ENCODE peak calls at places on chromosome 6, in six cellular contexts. Z, P, G, A, W and M are unnamed samples.
A peak's percentile ranks its signal among the peaks of the same experiment; 100 is the strongest.

GRCh38 chr6:14243617-14244016 is 126.0 kb downstream of the CD83 start:
- DNase-seq in W (no peak), P (no peak), G (no peak), Z (no peak), A (no peak), M (no peak)

GRCh38 chr6:56021943-56022342 is 146.6 kb upstream of the BMP5 start:
- DNase-seq in Z (no peak), A (no peak), W (no peak), G (no peak), P (no peak), M (peak; percentile 18)

GRCh38 chr6:8278562-8278961 is 156.8 kb downstream of the SLC35B3 start:
- DNase-seq in G (no peak), P (no peak), W (no peak), Z (no peak), A (no peak), M (no peak)

GRCh38 chr6:84546427-84546914 is 217.9 kb downstream of the TBX18 start:
- DNase-seq in Z (no peak), P (peak; percentile 61), G (no peak), W (no peak), A (no peak), M (peak; percentile 27)

GRCh38 chr6:112439416-112439815 is 92.3 kb downstream of the RFPL4B start:
- DNase-seq in P (no peak), W (no peak), A (no peak), G (no peak), Z (no peak), M (no peak)

GRCh38 chr6:23269436-23269835 is 700.1 kb downstream of the HDGFL1 start:
- DNase-seq in P (no peak), G (no peak), W (no peak), A (no peak), Z (no peak), M (no peak)

GRCh38 chr6:149078383-149078782 is 239.1 kb upstream of the TAB2 start:
- DNase-seq in Z (no peak), W (no peak), P (no peak), G (no peak), A (no peak), M (no peak)

GRCh38 chr6:91341473-91341872 is 754.6 kb upstream of the MAP3K7 start:
- DNase-seq in G (no peak), Z (no peak), W (no peak), A (no peak), P (no peak), M (no peak)

GRCh38 chr6:34412054-34412453 is 13.8 kb downstream of the RPS10 start:
- DNase-seq in G (no peak), W (no peak), Z (no peak), A (no peak), P (no peak), M (no peak)

GRCh38 chr6:41013473-41014153 is 25.4 kb downstream of the UNC5CL start:
- DNase-seq in Z (no peak), W (peak; percentile 25), A (no peak), P (no peak), G (no peak), M (no peak)

DNA sequence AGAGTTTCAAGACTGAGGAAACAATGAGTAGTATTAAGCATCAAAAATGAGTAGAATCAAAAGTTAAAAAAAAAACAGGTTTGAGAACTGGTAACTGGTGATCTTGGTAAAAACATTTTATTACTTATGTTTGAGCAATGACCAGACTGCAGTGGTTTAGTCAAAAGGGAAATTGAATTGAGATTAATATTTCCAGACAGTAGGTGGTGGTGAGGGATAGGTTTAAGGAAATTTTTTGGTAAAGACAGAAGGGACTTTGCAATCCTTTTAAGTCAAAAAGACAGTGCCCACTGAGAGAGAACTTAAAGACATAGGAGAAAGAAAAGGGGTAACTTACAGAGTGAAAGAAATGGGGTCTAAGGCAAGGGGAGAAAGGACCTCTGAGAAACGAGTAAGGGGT is 156.9 kb downstream of the ASCC3 start:
- DNase-seq in Z (no peak), A (no peak), W (no peak), G (no peak), P (no peak), M (peak; percentile 13)
- H3K27ac ChIP-seq in Z (no peak overlapping the region), A (no peak overlapping the region), W (no peak overlapping the region), G (no peak overlapping the region), P (no peak overlapping the region), M (peak overlapping the region; percentile 35)

DNA sequence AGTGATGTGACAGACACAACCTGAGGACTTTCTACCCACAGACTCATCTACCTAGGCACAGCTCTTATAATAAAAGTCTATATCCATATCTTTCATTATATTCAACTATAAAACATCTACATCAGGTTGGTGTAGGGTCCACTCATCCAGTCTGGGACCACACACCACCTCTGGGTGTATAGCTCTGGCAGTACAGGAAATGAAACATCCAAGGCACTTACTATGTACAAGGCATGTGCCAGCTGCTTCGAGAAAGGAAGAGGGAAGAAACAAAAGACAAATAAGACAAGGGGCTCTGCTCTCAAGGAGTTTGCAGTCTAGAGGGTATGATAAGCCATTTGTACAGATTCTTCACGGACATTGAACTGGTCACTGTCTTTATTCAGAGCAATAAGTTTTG is 18.6 kb downstream of the KIF13A start:
- DNase-seq in W (no peak), G (no peak), A (no peak), Z (no peak), P (no peak), M (no peak)
- H3K4me1 ChIP-seq in W (peaks cover 55% of the 10 kb centered on the region), G (peaks cover 10% of the 10 kb centered on the region), A (peaks cover 82% of the 10 kb centered on the region), Z (peaks cover 6% of the 10 kb centered on the region), P (no peaks in the 10 kb centered on the region), M (peaks cover 49% of the 10 kb centered on the region)

GRCh38 chr6:680666-681374 is 12.1 kb downstream of the EXOC2 start:
- DNase-seq in P (no peak), A (no peak), Z (no peak), G (no peak), W (no peak), M (no peak)
- H3K27ac ChIP-seq in P (no peak overlapping the region), A (peak overlapping the region; percentile 23), Z (peak overlapping the region; percentile 50), G (no peak overlapping the region), W (peak overlapping the region; percentile 75), M (no peak overlapping the region)

GRCh38 chr6:101588343-101588742 is 194.8 kb downstream of the GRIK2 start:
- DNase-seq in W (no peak), Z (no peak), G (no peak), A (no peak), P (no peak), M (peak; percentile 5)
- H3K4me1 ChIP-seq in W (no peaks in the 10 kb centered on the region), Z (no peaks in the 10 kb centered on the region), G (no peaks in the 10 kb centered on the region), A (no peaks in the 10 kb centered on the region), P (no peaks in the 10 kb centered on the region), M (no peaks in the 10 kb centered on the region)